ENCODE peak calls at places on chromosomes 7 and 10, in eight cellular contexts. F, M, O, X, Q, S, V and B are unnamed samples.

GRCh38 chr10:19843487-19843886 is 27.3 kb downstream of the PLXDC2 start:
- DNase-seq in F (peak; percentile 73), M (no peak), O (no peak), X (peak; percentile 32), Q (no peak), S (no peak), V (no peak), B (no peak)

GRCh38 chr7:117085769-117086463 is 132.6 kb downstream of the ST7 start:
- DNase-seq in F (peak; percentile 45), M (no peak), O (no peak), X (peak; percentile 39), Q (no peak), S (no peak), V (no peak), B (no peak)

GRCh38 chr7:4136036-4136435 is 546.1 kb upstream of the FOXK1 start:
- DNase-seq in F (no peak), M (no peak), O (no peak), X (no peak), Q (peak; percentile 72), S (no peak), V (no peak), B (no peak)

GRCh38 chr7:57772126-57772924 is 322.3 kb downstream of the ZNF716 start:
- DNase-seq in F (no peak), M (no peak), O (no peak), X (no peak), Q (no peak), S (no peak), V (no peak), B (no peak)

GRCh38 chr7:65006094-65006992 is at the start of gene ERV3-1:
- DNase-seq in F (peak; percentile 89), M (peak; percentile 98), O (peak; percentile 95), X (peak; percentile 94), Q (peak; percentile 98), S (peak; percentile 98), V (peak; percentile 91), B (peak; percentile 99)

GRCh38 chr7:134705716-134706115 is 59.1 kb downstream of the BPGM start:
- DNase-seq in F (no peak), M (no peak), O (no peak), X (no peak), Q (no peak), S (no peak), V (no peak), B (no peak)

GRCh38 chr10:3095373-3096139 is 28.2 kb downstream of the PFKP start:
- DNase-seq in F (peak; percentile 100), M (no peak), O (peak; percentile 35), X (peak; percentile 98), Q (no peak), S (peak; percentile 47), V (peak; percentile 96), B (no peak)

GRCh38 chr7:47085491-47086275 is 496.2 kb downstream of the TNS3 start:
- DNase-seq in F (no peak), M (no peak), O (no peak), X (no peak), Q (no peak), S (no peak), V (no peak), B (no peak)

GRCh38 chr7:22582860-22583640 is 83.1 kb upstream of the STEAP1B start:
- DNase-seq in F (peak; percentile 95), M (no peak), O (no peak), X (peak; percentile 93), Q (peak; percentile 72), S (no peak), V (peak; percentile 100), B (peak; percentile 85)

GRCh38 chr10:117004238-117004626 is 755 bp downstream of the SHTN1 start:
- DNase-seq in F (no peak), M (no peak), O (no peak), X (no peak), Q (no peak), S (no peak), V (peak; percentile 63), B (no peak)

GRCh38 chr10:18414061-18414460 is 237.3 kb downstream of the NSUN6 start:
- DNase-seq in F (no peak), M (no peak), O (no peak), X (no peak), Q (no peak), S (no peak), V (no peak), B (no peak)

GRCh38 chr10:44860811-44861751 is 50.1 kb upstream of the TMEM72 start:
- DNase-seq in F (peak; percentile 98), M (no peak), O (no peak), X (peak; percentile 76), Q (peak; percentile 55), S (no peak), V (no peak), B (no peak)

GRCh38 chr10:56449770-56450169 is 88.7 kb upstream of the ZWINT start:
- DNase-seq in F (no peak), M (no peak), O (no peak), X (no peak), Q (no peak), S (no peak), V (no peak), B (no peak)

GRCh38 chr10:132112611-132113010 is 46.9 kb downstream of the JAKMIP3 start:
- DNase-seq in F (no peak), M (no peak), O (no peak), X (no peak), Q (no peak), S (no peak), V (no peak), B (no peak)

GRCh38 chr10:96352587-96352986 is 6.2 kb downstream of the OPALIN start:
- DNase-seq in F (no peak), M (no peak), O (peak; percentile 36), X (no peak), Q (no peak), S (no peak), V (no peak), B (no peak)

GRCh38 chr7:39754326-39755120 is 131.2 kb downstream of the RALA start:
- DNase-seq in F (peak; percentile 79), M (no peak), O (no peak), X (peak; percentile 38), Q (peak; percentile 72), S (no peak), V (peak; percentile 53), B (no peak)

GRCh38 chr10:121658111-121658510 is 59.9 kb upstream of the FGFR2 start:
- DNase-seq in F (no peak), M (no peak), O (no peak), X (no peak), Q (no peak), S (no peak), V (no peak), B (no peak)

GRCh38 chr7:65967361-65968155 is 14.5 kb downstream of the GUSB start:
- DNase-seq in F (no peak), M (peak; percentile 42), O (no peak), X (no peak), Q (no peak), S (no peak), V (no peak), B (no peak)

GRCh38 chr7:40008218-40008815 is 58.3 kb downstream of the CDK13 start:
- DNase-seq in F (peak; percentile 79), M (no peak), O (no peak), X (peak; percentile 34), Q (no peak), S (no peak), V (no peak), B (no peak)

GRCh38 chr7:128936798-128937197 is 929 bp upstream of the IRF5 start:
- DNase-seq in F (no peak), M (no peak), O (no peak), X (no peak), Q (no peak), S (no peak), V (no peak), B (no peak)
- H3K4me3 ChIP-seq in F (no peak overlapping the region), M (no peak overlapping the region), O (no peak overlapping the region), X (no peak overlapping the region), Q (no peak overlapping the region), S (no peak overlapping the region), V (no peak overlapping the region), B (no peak overlapping the region)

GRCh38 chr10:80468002-80468401 is 13.9 kb downstream of the TSPAN14 start:
- DNase-seq in F (no peak), M (peak; percentile 74), O (peak; percentile 72), X (peak; percentile 45), Q (peak; percentile 93), S (peak; percentile 81), V (no peak), B (peak; percentile 89)
- H3K4me3 ChIP-seq in F (no peak overlapping the region), M (peak overlapping the region; percentile 14), O (no peak overlapping the region), X (no peak overlapping the region), Q (peak overlapping the region; percentile 9), S (no peak overlapping the region), V (no peak overlapping the region), B (no peak overlapping the region)

GRCh38 chr7:130998993-130999602 is 265.1 kb upstream of the KLF14 start:
- DNase-seq in F (peak; percentile 68), M (no peak), O (no peak), X (no peak), Q (no peak), S (no peak), V (peak; percentile 32), B (no peak)
- H3K4me3 ChIP-seq in F (no peak overlapping the region), M (no peak overlapping the region), O (no peak overlapping the region), X (no peak overlapping the region), Q (no peak overlapping the region), S (no peak overlapping the region), V (no peak overlapping the region), B (no peak overlapping the region)

DNA sequence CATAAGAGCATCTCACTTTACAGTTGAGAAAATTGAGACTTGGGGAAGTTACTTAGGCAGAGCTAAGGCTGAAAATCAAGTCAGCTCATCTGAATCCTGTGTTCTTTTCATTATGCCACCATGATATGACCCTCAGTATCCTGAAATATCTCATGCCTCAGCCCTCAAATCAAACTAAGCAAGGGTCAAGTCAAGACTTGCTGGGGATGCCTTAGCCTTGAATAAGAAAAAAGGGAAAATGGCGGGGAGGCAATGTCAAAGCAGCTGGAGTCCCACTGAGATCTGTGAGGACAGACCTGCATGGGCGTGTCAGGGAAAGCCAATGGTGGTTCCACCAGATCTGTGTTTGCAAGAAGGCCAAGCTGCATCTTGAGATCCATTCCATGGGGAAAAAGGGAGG is 91.0 kb upstream of the CACUL1 start:
- DNase-seq in F (no peak), M (no peak), O (no peak), X (no peak), Q (peak; percentile 39), S (no peak), V (no peak), B (no peak)
- H3K4me3 ChIP-seq in F (no peak overlapping the region), M (no peak overlapping the region), O (no peak overlapping the region), X (no peak overlapping the region), Q (no peak overlapping the region), S (no peak overlapping the region), V (no peak overlapping the region), B (no peak overlapping the region)

GRCh38 chr7:149104214-149104613 is 13.7 kb upstream of the ZNF786 start:
- DNase-seq in F (no peak), M (no peak), O (no peak), X (no peak), Q (no peak), S (no peak), V (no peak), B (peak; percentile 72)
- H3K4me3 ChIP-seq in F (no peak overlapping the region), M (no peak overlapping the region), O (no peak overlapping the region), X (no peak overlapping the region), Q (no peak overlapping the region), S (no peak overlapping the region), V (no peak overlapping the region), B (no peak overlapping the region)